ENCODE peak calls at places on chromosomes 3 and 15, in five cellular contexts. K, F, C, U and I are unnamed samples.

GRCh38 chr15:74842581-74843444 is at the start of gene ULK3:
- DNase-seq in C (peak; percentile 77), U (peak; percentile 93), F (peak; percentile 72), K (peak; percentile 97), I (peak; percentile 95)

GRCh38 chr15:100558771-100559254 is 30.1 kb upstream of the CERS3 start:
- DNase-seq in K (peak; percentile 66), C (no peak), F (no peak), U (no peak), I (no peak)

GRCh38 chr3:180274536-180274935 is 237.8 kb upstream of the PEX5L start:
- DNase-seq in C (no peak), U (no peak), F (no peak), K (no peak), I (no peak)

GRCh38 chr3:195888311-195888761 is 20.0 kb downstream of the TNK2 start:
- DNase-seq in F (no peak), K (peak; percentile 72), C (no peak), U (no peak), I (no peak)

GRCh38 chr3:2485027-2485375 is 386.3 kb downstream of the CNTN4 start:
- DNase-seq in U (no peak), F (no peak), K (no peak), C (no peak), I (no peak)

GRCh38 chr3:178777718-178778411 is 241.6 kb downstream of the KCNMB2 start:
- DNase-seq in K (no peak), F (peak; percentile 25), U (peak; percentile 10), C (peak; percentile 7), I (no peak)

GRCh38 chr3:45795509-45795881 is 841 bp downstream of the SLC6A20 start:
- DNase-seq in C (no peak), F (no peak), U (no peak), K (no peak), I (no peak)

GRCh38 chr3:140527156-140527555 is 150.7 kb upstream of the TRIM42 start:
- DNase-seq in U (no peak), C (no peak), F (no peak), K (no peak), I (no peak)

GRCh38 chr15:28888302-28888894 is 2.6 kb downstream of the APBA2 start:
- DNase-seq in U (no peak), C (no peak), K (peak; percentile 68), F (no peak), I (no peak)

GRCh38 chr3:60979861-60980739 is 271.2 kb downstream of the FHIT start:
- DNase-seq in K (no peak), U (no peak), C (no peak), F (no peak), I (no peak)

GRCh38 chr3:126671521-126671920 is 16.6 kb upstream of the TXNRD3 start:
- DNase-seq in K (no peak), C (no peak), F (no peak), U (no peak), I (no peak)